ENCODE peak calls at places on chromosomes 2 and 18, in seven cellular contexts. E is upper lobe of left lung, Y is mammary epithelial cell, R is Panc1, W is Peyer's patch, J is psoas muscle, Z is uterus. I is an unnamed sample.

GRCh38 chr2:74119324-74119723 is 28.4 kb downstream of the BOLA3 start:
- DNase-seq in E (no peak), Y (no peak), R (no peak), W (no peak), J (no peak), Z (no peak), I (no peak)

GRCh38 chr2:222424729-222425671 is 657 bp downstream of the SGPP2 start:
- DNase-seq in E (peak; percentile 87), Y (no peak), R (no peak), W (peak; percentile 71), J (peak; percentile 47), Z (no peak), I (peak; percentile 9)

GRCh38 chr2:7609556-7610323 is 692.5 kb downstream of the RNF144A start:
- DNase-seq in E (no peak), Y (no peak), R (no peak), W (no peak), J (no peak), Z (no peak), I (peak; percentile 11)

GRCh38 chr2:168346725-168347477 is 99.5 kb upstream of the STK39 start:
- DNase-seq in E (no peak), Y (peak; percentile 52), R (peak; percentile 47), W (peak; percentile 66), J (peak; percentile 64), Z (peak; percentile 65), I (peak; percentile 36)

GRCh38 chr2:206480161-206480560 is 36.8 kb downstream of the ADAM23 start:
- DNase-seq in E (no peak), Y (peak; percentile 76), R (no peak), W (no peak), J (no peak), Z (no peak), I (no peak)

GRCh38 chr18:78494686-78495085 is 484.9 kb upstream of the SALL3 start:
- DNase-seq in E (no peak), Y (no peak), R (no peak), W (no peak), J (no peak), Z (no peak), I (no peak)

GRCh38 chr2:221943078-221943810 is 355.6 kb downstream of the PAX3 start:
- DNase-seq in E (no peak), Y (no peak), R (no peak), W (no peak), J (no peak), Z (peak; percentile 34), I (no peak)

GRCh38 chr2:161122772-161123530 is 37.3 kb upstream of the TANK start:
- DNase-seq in E (no peak), Y (peak; percentile 81), R (peak; percentile 82), W (no peak), J (no peak), Z (peak; percentile 39), I (no peak)

GRCh38 chr18:32300914-32301313 is 111.1 kb downstream of the MEP1B start:
- DNase-seq in E (no peak), Y (no peak), R (no peak), W (no peak), J (no peak), Z (no peak), I (no peak)

GRCh38 chr2:203951366-203951902 is 14.9 kb downstream of the ICOS start:
- DNase-seq in E (no peak), Y (peak; percentile 28), R (no peak), W (no peak), J (no peak), Z (no peak), I (peak; percentile 40)

GRCh38 chr2:71662665-71663394 is 209.5 kb downstream of the DYSF start:
- DNase-seq in E (no peak), Y (no peak), R (no peak), W (no peak), J (no peak), Z (no peak), I (no peak)

GRCh38 chr2:41791523-41791922 is 256.3 kb upstream of the PKDCC start:
- DNase-seq in E (no peak), Y (peak; percentile 11), R (no peak), W (no peak), J (no peak), Z (no peak), I (no peak)

GRCh38 chr2:8676191-8676914 is 5.5 kb upstream of the ID2 start:
- DNase-seq in E (peak; percentile 95), Y (no peak), R (no peak), W (peak; percentile 88), J (peak; percentile 90), Z (peak; percentile 90), I (no peak)

GRCh38 chr2:47506436-47506835 is 103.5 kb downstream of the MSH2 start:
- DNase-seq in E (no peak), Y (no peak), R (no peak), W (no peak), J (no peak), Z (no peak), I (no peak)
- H3K4me1 ChIP-seq in E (no peaks in the 10 kb centered on the region), Y (peaks cover 8% of the 10 kb centered on the region), R (no peaks in the 10 kb centered on the region), W (no peaks in the 10 kb centered on the region), J (no peaks in the 10 kb centered on the region), Z (no peaks in the 10 kb centered on the region), I (no peaks in the 10 kb centered on the region)

GRCh38 chr2:12213222-12213621 is 466.8 kb downstream of the LPIN1 start:
- DNase-seq in E (no peak), Y (no peak), R (no peak), W (no peak), J (no peak), Z (no peak), I (no peak)
- H3K27me3 ChIP-seq in E (no peaks in the 10 kb centered on the region), Y (no peaks in the 10 kb centered on the region), R (no peaks in the 10 kb centered on the region), W (no peaks in the 10 kb centered on the region), J (no peaks in the 10 kb centered on the region), Z (no peaks in the 10 kb centered on the region), I (no peaks in the 10 kb centered on the region)

DNA sequence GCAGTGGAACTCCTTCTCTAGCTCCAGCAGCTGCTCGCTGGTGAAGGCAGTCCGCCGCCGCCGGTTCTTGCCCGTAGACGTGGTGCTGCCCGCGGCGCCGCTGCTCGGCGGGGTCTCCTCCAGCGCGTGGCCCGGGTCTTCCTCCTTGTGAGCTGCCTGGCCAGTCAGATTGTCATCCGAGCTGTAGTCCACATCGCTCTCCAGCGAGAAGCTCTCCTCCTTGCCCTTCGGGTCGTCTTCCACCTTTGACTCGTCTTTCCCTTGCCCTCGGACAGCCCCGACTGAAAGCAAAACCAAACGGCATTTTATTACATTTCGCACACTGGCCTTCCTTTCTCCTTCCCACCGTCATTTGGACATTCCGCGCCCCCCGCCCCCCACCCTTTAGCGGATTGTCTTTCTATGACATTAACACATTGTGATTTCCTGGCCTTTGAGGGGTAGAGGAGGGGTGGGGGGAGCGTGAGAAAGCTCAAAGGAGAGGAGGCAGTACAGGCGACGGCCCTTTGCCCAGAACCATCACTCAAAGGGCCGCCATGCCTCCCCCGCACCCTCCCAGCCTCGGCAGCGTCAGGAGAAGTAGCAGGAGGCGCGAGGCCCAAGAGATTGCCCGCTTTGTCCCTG is 1.9 kb downstream of the GBX2 start:
- DNase-seq in E (peak; percentile 82), Y (no peak), R (no peak), W (no peak), J (no peak), Z (no peak), I (no peak)
- H3K4me3 ChIP-seq in E (peak overlapping the region; percentile 18), Y (peak overlapping the region; percentile 7), R (peak overlapping the region; percentile 76), W (peak overlapping the region; percentile 33), J (peak overlapping the region; percentile 62), Z (no peak overlapping the region), I (no peak overlapping the region)

DNA sequence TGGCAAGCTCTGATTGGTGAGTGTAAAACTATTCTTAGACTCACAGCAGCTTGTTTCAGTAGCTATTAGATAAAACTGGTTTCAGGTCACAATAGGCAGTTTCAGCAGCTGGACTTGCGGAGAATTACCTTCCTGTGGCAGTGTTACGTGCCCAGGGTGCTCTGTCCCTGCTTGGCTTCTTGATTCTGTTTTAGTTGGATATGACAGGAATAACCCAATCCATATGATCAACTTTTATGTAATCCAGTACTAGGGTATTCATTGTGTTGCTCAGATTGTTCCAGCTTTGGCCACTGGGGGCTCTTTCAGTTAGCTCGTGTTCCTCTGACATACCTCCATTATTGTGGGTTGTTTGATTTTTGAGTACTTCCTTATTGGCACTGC is 43.1 kb downstream of the INPP4A start:
- DNase-seq in E (no peak), Y (no peak), R (peak; percentile 20), W (no peak), J (no peak), Z (no peak), I (peak; percentile 49)
- H3K4me1 ChIP-seq in E (peaks cover 22% of the 10 kb centered on the region), Y (peaks cover 14% of the 10 kb centered on the region), R (no peaks in the 10 kb centered on the region), W (peaks cover 5% of the 10 kb centered on the region), J (peaks cover 6% of the 10 kb centered on the region), Z (peaks cover 10% of the 10 kb centered on the region), I (peaks cover 71% of the 10 kb centered on the region)

GRCh38 chr2:134231965-134232340 is 21.9 kb upstream of the MGAT5 start:
- DNase-seq in E (no peak), Y (peak; percentile 24), R (no peak), W (no peak), J (no peak), Z (no peak), I (no peak)

GRCh38 chr2:134234535-134234934 is 19.3 kb upstream of the MGAT5 start:
- DNase-seq in E (no peak), Y (no peak), R (no peak), W (no peak), J (no peak), Z (no peak), I (no peak)

GRCh38 chr2:134232461-134232860 is 21.4 kb upstream of the MGAT5 start:
- DNase-seq in E (no peak), Y (no peak), R (no peak), W (no peak), J (no peak), Z (no peak), I (peak; percentile 60)

GRCh38 chr2:134232868-134233732 is 20.8 kb upstream of the MGAT5 start:
- DNase-seq in E (no peak), Y (peak; percentile 28), R (no peak), W (no peak), J (no peak), Z (no peak), I (peak; percentile 55)

DNA sequence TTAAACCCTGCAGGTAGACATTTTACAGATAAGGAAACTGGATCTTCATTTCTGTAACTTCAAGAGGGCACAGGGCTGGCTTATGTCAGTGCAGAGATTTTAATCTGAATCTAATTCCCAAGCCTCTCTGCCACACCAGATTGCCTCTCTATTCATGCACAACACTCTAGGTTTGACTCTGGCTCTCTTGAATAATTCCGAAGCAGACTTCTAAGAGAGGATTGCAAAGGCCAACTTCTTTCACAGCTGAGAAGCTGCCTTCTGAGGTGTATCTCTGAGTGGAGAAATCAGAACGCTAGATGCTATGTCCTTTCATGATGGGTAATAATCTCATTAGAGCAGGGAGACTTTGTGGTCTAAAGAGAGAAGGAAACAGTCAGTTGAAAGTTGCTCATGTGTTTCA is 20.1 kb upstream of the MGAT5 start:
- DNase-seq in E (no peak), Y (no peak), R (no peak), W (no peak), J (no peak), Z (no peak), I (no peak)
- H3K27me3 ChIP-seq in E (no peaks in the 10 kb centered on the region), Y (no peaks in the 10 kb centered on the region), R (no peaks in the 10 kb centered on the region), W (no peaks in the 10 kb centered on the region), J (no peaks in the 10 kb centered on the region), Z (no peaks in the 10 kb centered on the region), I (no peaks in the 10 kb centered on the region)

DNA sequence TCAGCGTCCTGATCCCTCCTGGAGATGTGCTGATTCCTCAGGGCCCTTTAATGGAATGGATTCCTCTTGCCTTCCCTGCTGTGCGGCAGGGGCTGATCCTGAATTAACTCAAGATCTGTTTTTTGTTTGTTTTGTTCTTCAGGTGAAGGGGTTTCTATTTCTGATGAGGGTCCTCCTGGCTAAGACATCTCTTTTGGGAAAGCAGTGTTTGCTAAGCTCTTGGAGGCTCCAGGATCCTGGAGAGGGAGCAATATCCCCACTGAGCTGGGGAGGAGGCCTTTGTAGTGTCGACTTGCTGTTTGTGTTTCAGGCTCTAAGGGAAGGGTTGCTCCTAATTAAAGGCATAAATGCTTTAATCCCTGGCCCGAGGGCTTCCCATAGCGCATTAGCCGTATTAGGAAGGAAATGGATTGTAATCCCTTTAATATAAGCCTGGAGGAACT is 65.3 kb upstream of the FOXI3 start:
- DNase-seq in E (no peak), Y (no peak), R (no peak), W (no peak), J (no peak), Z (no peak), I (no peak)
- H3K4me3 ChIP-seq in E (no peak overlapping the region), Y (no peak overlapping the region), R (no peak overlapping the region), W (no peak overlapping the region), J (no peak overlapping the region), Z (no peak overlapping the region), I (no peak overlapping the region)